ENCODE peak calls at places on chromosomes 3 and 15, in five cellular contexts. H is naive thymus-derived CD8-positive, alpha-beta T cell; J is neural crest cell; N is NK-92 treated with Interleukin-12 subunit alpha and Interleukin-12 subunit beta, amount 100 ng/mL, for 24 hours; G is A549. F is an unnamed sample.

GRCh38 chr3:45350643-45351042 is 37.7 kb upstream of the LARS2 start:
- DNase-seq in J (no peak), H (no peak), N (no peak), G (no peak), F (no peak)

GRCh38 chr3:99714575-99714974 is 76.2 kb downstream of the COL8A1 start:
- DNase-seq in N (no peak), H (no peak), G (no peak), J (no peak), F (no peak)

GRCh38 chr3:25856902-25857518 is 67.1 kb downstream of the OXSM start:
- DNase-seq in J (no peak), G (peak; percentile 32), H (peak; percentile 41), N (no peak), F (no peak)

GRCh38 chr15:77578641-77579372 is 53.9 kb downstream of the LINGO1 start:
- DNase-seq in G (no peak), N (no peak), H (no peak), J (no peak), F (peak; percentile 62)

GRCh38 chr3:111541911-111542483 is at the start of gene CD96:
- DNase-seq in H (peak; percentile 82), N (peak; percentile 39), J (no peak), G (no peak), F (no peak)

GRCh38 chr3:16884748-16885587 is at the start of gene PLCL2:
- DNase-seq in G (peak; percentile 57), H (peak; percentile 71), N (peak; percentile 32), J (peak; percentile 33), F (no peak)

GRCh38 chr3:112561693-112562529 is at the start of the genes ATG3 and SLC35A5:
- DNase-seq in J (peak; percentile 96), H (peak; percentile 100), N (peak; percentile 99), G (peak; percentile 96), F (peak; percentile 98)

GRCh38 chr3:98545940-98546339 is 14.2 kb downstream of the GPR15 start:
- DNase-seq in N (no peak), J (no peak), H (no peak), G (no peak), F (no peak)

GRCh38 chr3:160475889-160476288 is 26.3 kb upstream of the TRIM59 start:
- DNase-seq in N (no peak), G (no peak), H (no peak), J (no peak), F (no peak)

GRCh38 chr3:109729111-109729510 is 391.8 kb upstream of the DPPA4 start:
- DNase-seq in G (no peak), H (no peak), J (no peak), N (no peak), F (no peak)

GRCh38 chr3:156665296-156665695 is 9.1 kb upstream of the TIPARP start:
- DNase-seq in G (no peak), J (no peak), N (no peak), H (no peak), F (no peak)

GRCh38 chr3:161014997-161015749 is 90.0 kb downstream of the B3GALNT1 start:
- DNase-seq in H (no peak), G (no peak), N (no peak), J (no peak), F (no peak)

GRCh38 chr3:47850062-47850802 is 47.3 kb downstream of the DHX30 start:
- DNase-seq in H (no peak), J (no peak), G (no peak), N (no peak), F (no peak)

GRCh38 chr15:56877591-56877990 is 40.9 kb upstream of the TCF12 start:
- DNase-seq in H (no peak), G (no peak), N (no peak), J (no peak), F (no peak)

GRCh38 chr3:46482632-46483311 is 15.0 kb upstream of the RTP3 start:
- DNase-seq in H (no peak), G (no peak), J (no peak), N (no peak), F (no peak)

GRCh38 chr15:52680041-52680391 is 828 bp upstream of the ATOSA start:
- DNase-seq in H (no peak), G (no peak), J (no peak), N (no peak), F (no peak)

GRCh38 chr3:44338828-44339127 is 212 bp downstream of the TCAIM start:
- DNase-seq in N (no peak), G (no peak), J (no peak), H (no peak), F (no peak)

GRCh38 chr3:48548731-48549705 is 7.6 kb downstream of the PFKFB4 start:
- DNase-seq in N (peak; percentile 63), G (no peak), J (peak; percentile 86), H (peak; percentile 83), F (peak; percentile 62)

GRCh38 chr15:33801954-33802353 is 166.3 kb upstream of the CHRM5 start:
- DNase-seq in H (no peak), G (no peak), J (no peak), N (no peak), F (no peak)

GRCh38 chr15:77069521-77070121 is 1.3 kb downstream of the TSPAN3 start:
- DNase-seq in H (no peak), J (no peak), G (no peak), N (no peak), F (no peak)

GRCh38 chr3:180875071-180875698 is 37.3 kb upstream of the FXR1 start:
- DNase-seq in H (no peak), J (no peak), N (no peak), G (no peak), F (no peak)

GRCh38 chr3:150912501-150912900 is 7.3 kb upstream of the MINDY4B start:
- DNase-seq in J (no peak), H (no peak), G (no peak), N (no peak), F (no peak)

GRCh38 chr15:71747128-71748083 is 62.9 kb upstream of the NR2E3 start:
- DNase-seq in G (peak; percentile 98), N (no peak), J (no peak), H (no peak), F (no peak)